ENCODE peak calls at places on chromosomes 11 and 22, in five cellular contexts. T, W, Q, S and H are unnamed samples.

GRCh38 chr22:46827072-46827780 is 64.8 kb downstream of the TBC1D22A start:
- DNase-seq in T (no peak), W (no peak), Q (no peak), S (no peak), H (no peak)

GRCh38 chr11:8597182-8597581 is 3.2 kb upstream of the STK33 start:
- DNase-seq in Q (peak; percentile 70), T (no peak), S (peak; percentile 57), W (no peak), H (no peak)

GRCh38 chr11:44957051-44957515 is 6.4 kb upstream of the TP53I11 start:
- DNase-seq in S (no peak), T (no peak), Q (no peak), W (no peak), H (no peak)

GRCh38 chr11:20647976-20648565 is 21.3 kb upstream of the NELL1 start:
- DNase-seq in S (no peak), T (peak; percentile 37), Q (peak; percentile 33), W (peak; percentile 48), H (peak; percentile 80)

GRCh38 chr11:60991457-60991856 is 20.0 kb downstream of the CD6 start:
- DNase-seq in Q (no peak), T (no peak), S (no peak), W (no peak), H (no peak)

GRCh38 chr11:119774180-119774763 is 45.3 kb upstream of the NECTIN1 start:
- DNase-seq in S (no peak), T (no peak), W (peak; percentile 49), Q (peak; percentile 13), H (peak; percentile 65)

GRCh38 chr11:30041171-30041570 is 24.3 kb upstream of the KCNA4 start:
- DNase-seq in T (no peak), Q (no peak), S (no peak), W (no peak), H (no peak)

GRCh38 chr11:121059605-121060004 is 35.7 kb downstream of the TBCEL start:
- DNase-seq in W (peak; percentile 89), S (no peak), Q (no peak), T (no peak), H (no peak)

GRCh38 chr11:115078461-115079438 is 400.4 kb downstream of the NXPE2 start:
- DNase-seq in Q (no peak), T (no peak), S (no peak), W (no peak), H (no peak)

GRCh38 chr11:61950035-61950547 is at the start of gene BEST1:
- DNase-seq in T (no peak), W (no peak), Q (no peak), S (no peak), H (no peak)

GRCh38 chr11:64204464-64204989 is 2.0 kb upstream of the FERMT3 start:
- DNase-seq in W (peak; percentile 65), T (peak; percentile 88), S (peak; percentile 85), Q (peak; percentile 96), H (peak; percentile 93)

GRCh38 chr11:36657610-36658225 is 59.7 kb upstream of the RAG2 start:
- DNase-seq in T (no peak), S (no peak), W (no peak), Q (peak; percentile 13), H (no peak)

GRCh38 chr22:36369004-36369921 is 18.5 kb downstream of the MYH9 start:
- DNase-seq in Q (peak; percentile 21), T (no peak), S (no peak), W (no peak), H (no peak)

GRCh38 chr11:71988050-71988449 is 10.7 kb upstream of the IL18BP start:
- DNase-seq in W (no peak), Q (peak; percentile 87), T (no peak), S (no peak), H (no peak)

GRCh38 chr11:5232150-5232549 is 2.1 kb downstream of the HBD start:
- DNase-seq in W (no peak), Q (no peak), T (no peak), S (no peak), H (no peak)

GRCh38 chr11:103537904-103538502 is 428.8 kb downstream of the DYNC2H1 start:
- DNase-seq in W (no peak), T (peak; percentile 21), Q (peak; percentile 47), S (no peak), H (peak; percentile 80)

GRCh38 chr11:74689666-74690065 is 41.6 kb downstream of the CHRDL2 start:
- DNase-seq in Q (peak; percentile 66), W (no peak), T (no peak), S (no peak), H (no peak)

GRCh38 chr11:74685905-74686304 is 45.3 kb downstream of the CHRDL2 start:
- DNase-seq in W (no peak), T (no peak), S (no peak), Q (no peak), H (no peak)

GRCh38 chr11:74685338-74685737 is 45.9 kb downstream of the CHRDL2 start:
- DNase-seq in S (no peak), Q (no peak), W (no peak), T (no peak), H (no peak)

GRCh38 chr11:74686792-74687191 is 44.4 kb downstream of the CHRDL2 start:
- DNase-seq in Q (peak; percentile 82), S (no peak), W (no peak), T (no peak), H (no peak)

DNA sequence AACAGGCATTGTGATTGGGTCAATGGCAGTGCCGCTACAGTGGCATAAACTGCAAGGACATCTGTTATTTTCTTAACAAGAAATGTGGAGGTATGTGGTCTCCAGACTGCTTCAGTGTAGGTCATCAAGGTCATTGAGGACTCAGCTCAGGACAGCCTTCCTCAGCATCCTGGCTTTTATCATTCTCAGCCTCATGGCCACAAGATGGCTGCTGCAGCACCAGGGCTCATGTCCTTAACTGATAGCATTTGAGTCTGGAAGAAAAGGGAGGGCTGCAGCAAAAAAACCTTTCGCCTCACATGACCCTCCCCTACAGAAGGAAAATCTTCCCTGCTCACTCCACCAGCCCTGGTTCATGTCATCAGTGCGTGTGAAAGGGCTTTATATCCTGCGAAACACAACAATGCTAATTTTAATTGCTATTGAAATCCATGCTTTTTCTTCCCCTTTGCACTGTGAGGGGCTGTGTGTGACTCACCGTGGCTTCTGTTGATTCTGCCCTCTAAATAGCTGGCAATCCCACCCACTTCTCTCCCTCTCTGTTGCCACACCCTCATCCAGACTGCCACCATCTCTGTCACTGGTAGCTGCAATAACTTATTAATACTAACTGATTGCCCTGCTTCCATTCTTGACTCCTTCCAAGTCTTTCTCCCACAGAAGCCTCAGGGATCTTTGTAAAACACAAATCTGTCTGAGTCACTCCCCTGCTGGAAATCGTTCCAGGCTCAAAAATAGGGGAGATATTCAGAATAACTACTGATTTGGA is 43.8 kb downstream of the CHRDL2 start:
- DNase-seq in Q (peak; percentile 53), T (no peak), S (no peak), W (no peak), H (no peak)
- H3K4me2 ChIP-seq in Q (no peak overlapping the region), T (no peak overlapping the region), S (no peak overlapping the region), W (no peak overlapping the region), H (no peak overlapping the region)

GRCh38 chr11:19598456-19598855 is 114.2 kb upstream of the NAV2 start:
- DNase-seq in W (no peak), S (no peak), Q (no peak), T (no peak), H (no peak)

GRCh38 chr11:19595840-19596751 is 116.5 kb upstream of the NAV2 start:
- DNase-seq in Q (peak; percentile 90), W (no peak), S (peak; percentile 61), T (no peak), H (no peak)

GRCh38 chr11:19597876-19598275 is 114.8 kb upstream of the NAV2 start:
- DNase-seq in Q (no peak), W (no peak), T (no peak), S (no peak), H (no peak)

GRCh38 chr11:19598876-19599275 is 113.8 kb upstream of the NAV2 start:
- DNase-seq in T (no peak), Q (no peak), S (no peak), W (no peak), H (no peak)

DNA sequence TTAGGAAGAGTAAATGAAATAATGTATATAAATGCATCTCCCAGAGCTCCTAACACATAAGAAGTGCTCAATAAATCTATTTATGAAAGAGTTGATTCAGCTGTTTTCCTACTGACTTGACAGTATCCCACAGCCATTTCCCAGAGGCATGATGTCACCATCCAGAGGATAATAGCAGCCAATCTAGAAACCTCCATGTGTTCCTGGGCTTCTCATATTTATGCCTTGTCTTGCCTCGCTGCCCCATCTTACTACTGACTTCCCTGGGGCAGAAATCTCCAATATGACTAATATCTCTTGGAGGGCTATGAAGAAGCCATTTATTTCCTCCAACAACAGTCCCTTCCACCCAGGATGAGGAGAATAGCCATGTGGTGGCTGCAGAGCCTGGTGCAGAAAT is 115.4 kb upstream of the NAV2 start:
- DNase-seq in W (no peak), S (no peak), Q (peak; percentile 85), T (no peak), H (no peak)
- H3K4me2 ChIP-seq in W (no peak overlapping the region), S (no peak overlapping the region), Q (no peak overlapping the region), T (no peak overlapping the region), H (no peak overlapping the region)

GRCh38 chr11:1001682-1002081 is 34.8 kb downstream of the MUC6 start:
- DNase-seq in W (no peak), S (no peak), T (no peak), Q (no peak), H (no peak)
- H3K4me2 ChIP-seq in W (no peak overlapping the region), S (no peak overlapping the region), T (no peak overlapping the region), Q (no peak overlapping the region), H (no peak overlapping the region)

GRCh38 chr11:69403556-69404215 is 77.8 kb upstream of the LINC01488 start:
- DNase-seq in W (no peak), Q (peak; percentile 82), T (no peak), S (peak; percentile 63), H (no peak)

GRCh38 chr11:69400769-69401590 is 80.5 kb upstream of the LINC01488 start:
- DNase-seq in T (no peak), S (no peak), Q (no peak), W (no peak), H (no peak)

GRCh38 chr11:69402251-69402892 is 79.1 kb upstream of the LINC01488 start:
- DNase-seq in S (no peak), Q (no peak), T (no peak), W (no peak), H (no peak)

GRCh38 chr11:69400140-69400539 is 81.3 kb upstream of the LINC01488 start:
- DNase-seq in W (no peak), T (no peak), Q (no peak), S (no peak), H (no peak)

DNA sequence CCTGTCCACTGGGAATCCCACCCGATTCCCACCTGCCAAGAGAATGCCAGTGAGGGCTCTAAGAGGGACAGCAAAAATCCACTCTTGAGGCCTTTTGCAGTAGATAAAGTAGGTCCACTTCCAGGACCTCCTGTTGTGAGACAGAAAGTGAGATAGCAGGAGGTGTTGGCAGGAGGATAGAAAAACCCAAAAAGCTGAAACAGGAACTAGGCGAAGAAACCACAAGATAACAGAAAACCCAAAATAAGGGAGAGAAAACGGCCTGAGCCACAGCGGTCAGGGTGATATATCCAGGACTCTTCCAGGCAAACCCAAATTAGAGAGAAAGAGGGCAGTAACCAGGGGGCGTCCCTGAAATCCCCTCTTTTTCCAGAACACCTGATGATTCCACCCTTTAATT is 79.7 kb upstream of the LINC01488 start:
- DNase-seq in Q (no peak), T (no peak), S (no peak), W (peak; percentile 20), H (no peak)
- H3K4me2 ChIP-seq in Q (no peak overlapping the region), T (no peak overlapping the region), S (no peak overlapping the region), W (peak overlapping the region; percentile 49), H (no peak overlapping the region)